ENCODE peak calls at places on chromosomes 12 and 14, in ten cellular contexts. One of them, this sample, is unnamed.

GRCh38 chr14:72518809-72519377 is 375.0 kb downstream of the DPF3 start:
- DNase-seq in smooth muscle cell of the brain vasculature: no peak
- DNase-seq in activated naive CD4-positive, alpha-beta T cell treated with anti-CD3 and anti-CD28 coated beads, Interleukin-2, amount 50 U/mL, for 72 hours: peak
- DNase-seq in stimulated activated CD8-positive, alpha-beta memory T cell treated with anti-CD3 and anti-CD28 coated beads, Interleukin-15, amount 100 ng/mL, for 24 hours: no peak
- DNase-seq in Calu3: no peak
- DNase-seq in Jurkat, Clone E6-1: peak
- DNase-seq in Peyer's patch: peak
- DNase-seq in central memory CD4-positive, alpha-beta T cell: peak
- DNase-seq in GDM1: peak
- DNase-seq in GM20000: peak
- DNase-seq in this sample: no peak

GRCh38 chr12:7695159-7695930 is at the start of gene GDF3:
- DNase-seq in smooth muscle cell of the brain vasculature: no peak
- DNase-seq in activated naive CD4-positive, alpha-beta T cell treated with anti-CD3 and anti-CD28 coated beads, Interleukin-2, amount 50 U/mL, for 72 hours: no peak
- DNase-seq in stimulated activated CD8-positive, alpha-beta memory T cell treated with anti-CD3 and anti-CD28 coated beads, Interleukin-15, amount 100 ng/mL, for 24 hours: no peak
- DNase-seq in Calu3: peak
- DNase-seq in Jurkat, Clone E6-1: no peak
- DNase-seq in Peyer's patch: no peak
- DNase-seq in central memory CD4-positive, alpha-beta T cell: no peak
- DNase-seq in GDM1: peak
- DNase-seq in GM20000: no peak
- DNase-seq in this sample: no peak

GRCh38 chr12:103578926-103579325 is 8.1 kb upstream of the STAB2 start:
- DNase-seq in smooth muscle cell of the brain vasculature: no peak
- DNase-seq in activated naive CD4-positive, alpha-beta T cell treated with anti-CD3 and anti-CD28 coated beads, Interleukin-2, amount 50 U/mL, for 72 hours: no peak
- DNase-seq in stimulated activated CD8-positive, alpha-beta memory T cell treated with anti-CD3 and anti-CD28 coated beads, Interleukin-15, amount 100 ng/mL, for 24 hours: no peak
- DNase-seq in Calu3: no peak
- DNase-seq in Jurkat, Clone E6-1: no peak
- DNase-seq in Peyer's patch: no peak
- DNase-seq in central memory CD4-positive, alpha-beta T cell: no peak
- DNase-seq in GDM1: no peak
- DNase-seq in GM20000: no peak
- DNase-seq in this sample: no peak

GRCh38 chr12:31591308-31591901 is 469 bp upstream of the DENND5B start:
- DNase-seq in smooth muscle cell of the brain vasculature: no peak
- DNase-seq in activated naive CD4-positive, alpha-beta T cell treated with anti-CD3 and anti-CD28 coated beads, Interleukin-2, amount 50 U/mL, for 72 hours: peak
- DNase-seq in stimulated activated CD8-positive, alpha-beta memory T cell treated with anti-CD3 and anti-CD28 coated beads, Interleukin-15, amount 100 ng/mL, for 24 hours: no peak
- DNase-seq in Calu3: peak
- DNase-seq in Jurkat, Clone E6-1: no peak
- DNase-seq in Peyer's patch: peak
- DNase-seq in central memory CD4-positive, alpha-beta T cell: no peak
- DNase-seq in GDM1: no peak
- DNase-seq in GM20000: peak
- DNase-seq in this sample: no peak

GRCh38 chr14:104444159-104445030 is 135.2 kb upstream of the C14orf180 start:
- DNase-seq in smooth muscle cell of the brain vasculature: no peak
- DNase-seq in activated naive CD4-positive, alpha-beta T cell treated with anti-CD3 and anti-CD28 coated beads, Interleukin-2, amount 50 U/mL, for 72 hours: no peak
- DNase-seq in stimulated activated CD8-positive, alpha-beta memory T cell treated with anti-CD3 and anti-CD28 coated beads, Interleukin-15, amount 100 ng/mL, for 24 hours: no peak
- DNase-seq in Calu3: no peak
- DNase-seq in Jurkat, Clone E6-1: no peak
- DNase-seq in Peyer's patch: peak
- DNase-seq in central memory CD4-positive, alpha-beta T cell: no peak
- DNase-seq in GDM1: no peak
- DNase-seq in GM20000: no peak
- DNase-seq in this sample: no peak

GRCh38 chr12:70398862-70399261 is 32.8 kb downstream of the KCNMB4 start:
- DNase-seq in smooth muscle cell of the brain vasculature: no peak
- DNase-seq in activated naive CD4-positive, alpha-beta T cell treated with anti-CD3 and anti-CD28 coated beads, Interleukin-2, amount 50 U/mL, for 72 hours: no peak
- DNase-seq in stimulated activated CD8-positive, alpha-beta memory T cell treated with anti-CD3 and anti-CD28 coated beads, Interleukin-15, amount 100 ng/mL, for 24 hours: no peak
- DNase-seq in Calu3: no peak
- DNase-seq in Jurkat, Clone E6-1: no peak
- DNase-seq in Peyer's patch: no peak
- DNase-seq in central memory CD4-positive, alpha-beta T cell: no peak
- DNase-seq in GDM1: no peak
- DNase-seq in GM20000: no peak
- DNase-seq in this sample: no peak

GRCh38 chr14:82999802-83000201 is 1466.1 kb upstream of the SEL1L start:
- DNase-seq in smooth muscle cell of the brain vasculature: no peak
- DNase-seq in activated naive CD4-positive, alpha-beta T cell treated with anti-CD3 and anti-CD28 coated beads, Interleukin-2, amount 50 U/mL, for 72 hours: no peak
- DNase-seq in stimulated activated CD8-positive, alpha-beta memory T cell treated with anti-CD3 and anti-CD28 coated beads, Interleukin-15, amount 100 ng/mL, for 24 hours: no peak
- DNase-seq in Calu3: no peak
- DNase-seq in Jurkat, Clone E6-1: no peak
- DNase-seq in Peyer's patch: no peak
- DNase-seq in central memory CD4-positive, alpha-beta T cell: no peak
- DNase-seq in GDM1: no peak
- DNase-seq in GM20000: no peak
- DNase-seq in this sample: no peak

GRCh38 chr14:33309081-33309480 is 370.4 kb downstream of the NPAS3 start:
- DNase-seq in smooth muscle cell of the brain vasculature: no peak
- DNase-seq in activated naive CD4-positive, alpha-beta T cell treated with anti-CD3 and anti-CD28 coated beads, Interleukin-2, amount 50 U/mL, for 72 hours: no peak
- DNase-seq in stimulated activated CD8-positive, alpha-beta memory T cell treated with anti-CD3 and anti-CD28 coated beads, Interleukin-15, amount 100 ng/mL, for 24 hours: no peak
- DNase-seq in Calu3: no peak
- DNase-seq in Jurkat, Clone E6-1: no peak
- DNase-seq in Peyer's patch: no peak
- DNase-seq in central memory CD4-positive, alpha-beta T cell: no peak
- DNase-seq in GDM1: no peak
- DNase-seq in GM20000: no peak
- DNase-seq in this sample: no peak

GRCh38 chr14:22071001-22071400 is 397.4 kb upstream of the OR4E1 start:
- DNase-seq in smooth muscle cell of the brain vasculature: no peak
- DNase-seq in activated naive CD4-positive, alpha-beta T cell treated with anti-CD3 and anti-CD28 coated beads, Interleukin-2, amount 50 U/mL, for 72 hours: peak
- DNase-seq in stimulated activated CD8-positive, alpha-beta memory T cell treated with anti-CD3 and anti-CD28 coated beads, Interleukin-15, amount 100 ng/mL, for 24 hours: no peak
- DNase-seq in Calu3: no peak
- DNase-seq in Jurkat, Clone E6-1: no peak
- DNase-seq in Peyer's patch: peak
- DNase-seq in central memory CD4-positive, alpha-beta T cell: peak
- DNase-seq in GDM1: peak
- DNase-seq in GM20000: peak
- DNase-seq in this sample: no peak

GRCh38 chr12:80636832-80637231 is 70.6 kb upstream of the MYF6 start:
- DNase-seq in smooth muscle cell of the brain vasculature: no peak
- DNase-seq in activated naive CD4-positive, alpha-beta T cell treated with anti-CD3 and anti-CD28 coated beads, Interleukin-2, amount 50 U/mL, for 72 hours: no peak
- DNase-seq in stimulated activated CD8-positive, alpha-beta memory T cell treated with anti-CD3 and anti-CD28 coated beads, Interleukin-15, amount 100 ng/mL, for 24 hours: no peak
- DNase-seq in Calu3: no peak
- DNase-seq in Jurkat, Clone E6-1: no peak
- DNase-seq in Peyer's patch: no peak
- DNase-seq in central memory CD4-positive, alpha-beta T cell: no peak
- DNase-seq in GDM1: no peak
- DNase-seq in GM20000: no peak
- DNase-seq in this sample: no peak

GRCh38 chr12:31267966-31268365 is 58.0 kb downstream of the SINHCAF start:
- DNase-seq in smooth muscle cell of the brain vasculature: no peak
- DNase-seq in activated naive CD4-positive, alpha-beta T cell treated with anti-CD3 and anti-CD28 coated beads, Interleukin-2, amount 50 U/mL, for 72 hours: no peak
- DNase-seq in stimulated activated CD8-positive, alpha-beta memory T cell treated with anti-CD3 and anti-CD28 coated beads, Interleukin-15, amount 100 ng/mL, for 24 hours: no peak
- DNase-seq in Calu3: no peak
- DNase-seq in Jurkat, Clone E6-1: no peak
- DNase-seq in Peyer's patch: no peak
- DNase-seq in central memory CD4-positive, alpha-beta T cell: no peak
- DNase-seq in GDM1: no peak
- DNase-seq in GM20000: no peak
- DNase-seq in this sample: no peak

GRCh38 chr12:27814411-27814810 is 34.4 kb upstream of the MANSC4 start:
- DNase-seq in smooth muscle cell of the brain vasculature: no peak
- DNase-seq in activated naive CD4-positive, alpha-beta T cell treated with anti-CD3 and anti-CD28 coated beads, Interleukin-2, amount 50 U/mL, for 72 hours: no peak
- DNase-seq in stimulated activated CD8-positive, alpha-beta memory T cell treated with anti-CD3 and anti-CD28 coated beads, Interleukin-15, amount 100 ng/mL, for 24 hours: no peak
- DNase-seq in Calu3: no peak
- DNase-seq in Jurkat, Clone E6-1: no peak
- DNase-seq in Peyer's patch: no peak
- DNase-seq in central memory CD4-positive, alpha-beta T cell: no peak
- DNase-seq in GDM1: no peak
- DNase-seq in GM20000: no peak
- DNase-seq in this sample: no peak

GRCh38 chr12:64181504-64182291 is 40.4 kb downstream of the KICS2 start:
- DNase-seq in smooth muscle cell of the brain vasculature: peak
- DNase-seq in activated naive CD4-positive, alpha-beta T cell treated with anti-CD3 and anti-CD28 coated beads, Interleukin-2, amount 50 U/mL, for 72 hours: no peak
- DNase-seq in stimulated activated CD8-positive, alpha-beta memory T cell treated with anti-CD3 and anti-CD28 coated beads, Interleukin-15, amount 100 ng/mL, for 24 hours: no peak
- DNase-seq in Calu3: peak
- DNase-seq in Jurkat, Clone E6-1: no peak
- DNase-seq in Peyer's patch: no peak
- DNase-seq in central memory CD4-positive, alpha-beta T cell: no peak
- DNase-seq in GDM1: no peak
- DNase-seq in GM20000: no peak
- DNase-seq in this sample: no peak

GRCh38 chr12:114726092-114726710 is 42.2 kb upstream of the TBX3 start:
- DNase-seq in smooth muscle cell of the brain vasculature: no peak
- DNase-seq in activated naive CD4-positive, alpha-beta T cell treated with anti-CD3 and anti-CD28 coated beads, Interleukin-2, amount 50 U/mL, for 72 hours: no peak
- DNase-seq in stimulated activated CD8-positive, alpha-beta memory T cell treated with anti-CD3 and anti-CD28 coated beads, Interleukin-15, amount 100 ng/mL, for 24 hours: no peak
- DNase-seq in Calu3: no peak
- DNase-seq in Jurkat, Clone E6-1: no peak
- DNase-seq in Peyer's patch: no peak
- DNase-seq in central memory CD4-positive, alpha-beta T cell: no peak
- DNase-seq in GDM1: no peak
- DNase-seq in GM20000: no peak
- DNase-seq in this sample: no peak

GRCh38 chr12:57722716-57723629 is 15.6 kb downstream of the AGAP2 start:
- DNase-seq in smooth muscle cell of the brain vasculature: no peak
- DNase-seq in activated naive CD4-positive, alpha-beta T cell treated with anti-CD3 and anti-CD28 coated beads, Interleukin-2, amount 50 U/mL, for 72 hours: no peak
- DNase-seq in stimulated activated CD8-positive, alpha-beta memory T cell treated with anti-CD3 and anti-CD28 coated beads, Interleukin-15, amount 100 ng/mL, for 24 hours: no peak
- DNase-seq in Calu3: no peak
- DNase-seq in Jurkat, Clone E6-1: no peak
- DNase-seq in Peyer's patch: no peak
- DNase-seq in central memory CD4-positive, alpha-beta T cell: no peak
- DNase-seq in GDM1: no peak
- DNase-seq in GM20000: peak
- DNase-seq in this sample: peak

GRCh38 chr14:104639481-104639880 is 34.9 kb upstream of the TMEM179 start:
- DNase-seq in smooth muscle cell of the brain vasculature: no peak
- DNase-seq in activated naive CD4-positive, alpha-beta T cell treated with anti-CD3 and anti-CD28 coated beads, Interleukin-2, amount 50 U/mL, for 72 hours: no peak
- DNase-seq in stimulated activated CD8-positive, alpha-beta memory T cell treated with anti-CD3 and anti-CD28 coated beads, Interleukin-15, amount 100 ng/mL, for 24 hours: no peak
- DNase-seq in Calu3: no peak
- DNase-seq in Jurkat, Clone E6-1: no peak
- DNase-seq in Peyer's patch: no peak
- DNase-seq in central memory CD4-positive, alpha-beta T cell: no peak
- DNase-seq in GDM1: no peak
- DNase-seq in GM20000: no peak
- DNase-seq in this sample: no peak

GRCh38 chr14:67411820-67412421 is at the start of gene PLEK2:
- DNase-seq in smooth muscle cell of the brain vasculature: no peak
- DNase-seq in activated naive CD4-positive, alpha-beta T cell treated with anti-CD3 and anti-CD28 coated beads, Interleukin-2, amount 50 U/mL, for 72 hours: peak
- DNase-seq in stimulated activated CD8-positive, alpha-beta memory T cell treated with anti-CD3 and anti-CD28 coated beads, Interleukin-15, amount 100 ng/mL, for 24 hours: no peak
- DNase-seq in Calu3: peak
- DNase-seq in Jurkat, Clone E6-1: no peak
- DNase-seq in Peyer's patch: peak
- DNase-seq in central memory CD4-positive, alpha-beta T cell: peak
- DNase-seq in GDM1: no peak
- DNase-seq in GM20000: no peak
- DNase-seq in this sample: no peak

GRCh38 chr14:104223810-104224515 is 85.6 kb downstream of the KIF26A start:
- DNase-seq in smooth muscle cell of the brain vasculature: no peak
- DNase-seq in activated naive CD4-positive, alpha-beta T cell treated with anti-CD3 and anti-CD28 coated beads, Interleukin-2, amount 50 U/mL, for 72 hours: no peak
- DNase-seq in stimulated activated CD8-positive, alpha-beta memory T cell treated with anti-CD3 and anti-CD28 coated beads, Interleukin-15, amount 100 ng/mL, for 24 hours: no peak
- DNase-seq in Calu3: no peak
- DNase-seq in Jurkat, Clone E6-1: no peak
- DNase-seq in Peyer's patch: no peak
- DNase-seq in central memory CD4-positive, alpha-beta T cell: no peak
- DNase-seq in GDM1: no peak
- DNase-seq in GM20000: no peak
- DNase-seq in this sample: peak

GRCh38 chr14:74526854-74527585 is 33.5 kb downstream of the ISCA2 start:
- DNase-seq in smooth muscle cell of the brain vasculature: no peak
- DNase-seq in activated naive CD4-positive, alpha-beta T cell treated with anti-CD3 and anti-CD28 coated beads, Interleukin-2, amount 50 U/mL, for 72 hours: no peak
- DNase-seq in stimulated activated CD8-positive, alpha-beta memory T cell treated with anti-CD3 and anti-CD28 coated beads, Interleukin-15, amount 100 ng/mL, for 24 hours: no peak
- DNase-seq in Calu3: peak
- DNase-seq in Jurkat, Clone E6-1: no peak
- DNase-seq in Peyer's patch: no peak
- DNase-seq in central memory CD4-positive, alpha-beta T cell: no peak
- DNase-seq in GDM1: no peak
- DNase-seq in GM20000: no peak
- DNase-seq in this sample: no peak

GRCh38 chr12:4118017-4118510 is 155.5 kb upstream of the CCND2 start:
- DNase-seq in smooth muscle cell of the brain vasculature: no peak
- DNase-seq in activated naive CD4-positive, alpha-beta T cell treated with anti-CD3 and anti-CD28 coated beads, Interleukin-2, amount 50 U/mL, for 72 hours: no peak
- DNase-seq in stimulated activated CD8-positive, alpha-beta memory T cell treated with anti-CD3 and anti-CD28 coated beads, Interleukin-15, amount 100 ng/mL, for 24 hours: no peak
- DNase-seq in Calu3: no peak
- DNase-seq in Jurkat, Clone E6-1: no peak
- DNase-seq in Peyer's patch: peak
- DNase-seq in central memory CD4-positive, alpha-beta T cell: peak
- DNase-seq in GDM1: peak
- DNase-seq in GM20000: peak
- DNase-seq in this sample: no peak

GRCh38 chr14:93759781-93760307 is 28.4 kb downstream of the PRIMA1 start:
- DNase-seq in smooth muscle cell of the brain vasculature: no peak
- DNase-seq in activated naive CD4-positive, alpha-beta T cell treated with anti-CD3 and anti-CD28 coated beads, Interleukin-2, amount 50 U/mL, for 72 hours: no peak
- DNase-seq in stimulated activated CD8-positive, alpha-beta memory T cell treated with anti-CD3 and anti-CD28 coated beads, Interleukin-15, amount 100 ng/mL, for 24 hours: no peak
- DNase-seq in Calu3: no peak
- DNase-seq in Jurkat, Clone E6-1: no peak
- DNase-seq in Peyer's patch: peak
- DNase-seq in central memory CD4-positive, alpha-beta T cell: no peak
- DNase-seq in GDM1: no peak
- DNase-seq in GM20000: no peak
- DNase-seq in this sample: no peak

GRCh38 chr12:6556857-6557256 is 1.0 kb upstream of the IFFO1 start:
- DNase-seq in smooth muscle cell of the brain vasculature: no peak
- DNase-seq in activated naive CD4-positive, alpha-beta T cell treated with anti-CD3 and anti-CD28 coated beads, Interleukin-2, amount 50 U/mL, for 72 hours: no peak
- DNase-seq in stimulated activated CD8-positive, alpha-beta memory T cell treated with anti-CD3 and anti-CD28 coated beads, Interleukin-15, amount 100 ng/mL, for 24 hours: no peak
- DNase-seq in Calu3: no peak
- DNase-seq in Jurkat, Clone E6-1: no peak
- DNase-seq in Peyer's patch: no peak
- DNase-seq in central memory CD4-positive, alpha-beta T cell: no peak
- DNase-seq in GDM1: no peak
- DNase-seq in GM20000: no peak
- DNase-seq in this sample: no peak

GRCh38 chr12:38137716-38138115 is 178.9 kb upstream of the ALG10B start:
- DNase-seq in smooth muscle cell of the brain vasculature: no peak
- DNase-seq in activated naive CD4-positive, alpha-beta T cell treated with anti-CD3 and anti-CD28 coated beads, Interleukin-2, amount 50 U/mL, for 72 hours: no peak
- DNase-seq in stimulated activated CD8-positive, alpha-beta memory T cell treated with anti-CD3 and anti-CD28 coated beads, Interleukin-15, amount 100 ng/mL, for 24 hours: no peak
- DNase-seq in Calu3: no peak
- DNase-seq in Jurkat, Clone E6-1: no peak
- DNase-seq in Peyer's patch: no peak
- DNase-seq in central memory CD4-positive, alpha-beta T cell: no peak
- DNase-seq in GDM1: no peak
- DNase-seq in GM20000: no peak
- DNase-seq in this sample: no peak

GRCh38 chr12:123055281-123055766 is 74.8 kb downstream of the ARL6IP4 start:
- DNase-seq in smooth muscle cell of the brain vasculature: no peak
- DNase-seq in activated naive CD4-positive, alpha-beta T cell treated with anti-CD3 and anti-CD28 coated beads, Interleukin-2, amount 50 U/mL, for 72 hours: no peak
- DNase-seq in stimulated activated CD8-positive, alpha-beta memory T cell treated with anti-CD3 and anti-CD28 coated beads, Interleukin-15, amount 100 ng/mL, for 24 hours: no peak
- DNase-seq in Calu3: no peak
- DNase-seq in Jurkat, Clone E6-1: no peak
- DNase-seq in Peyer's patch: no peak
- DNase-seq in central memory CD4-positive, alpha-beta T cell: no peak
- DNase-seq in GDM1: no peak
- DNase-seq in GM20000: no peak
- DNase-seq in this sample: no peak

GRCh38 chr14:66624319-66624937 is 116.5 kb downstream of the GPHN start:
- DNase-seq in smooth muscle cell of the brain vasculature: peak
- DNase-seq in activated naive CD4-positive, alpha-beta T cell treated with anti-CD3 and anti-CD28 coated beads, Interleukin-2, amount 50 U/mL, for 72 hours: peak
- DNase-seq in stimulated activated CD8-positive, alpha-beta memory T cell treated with anti-CD3 and anti-CD28 coated beads, Interleukin-15, amount 100 ng/mL, for 24 hours: no peak
- DNase-seq in Calu3: peak
- DNase-seq in Jurkat, Clone E6-1: peak
- DNase-seq in Peyer's patch: no peak
- DNase-seq in central memory CD4-positive, alpha-beta T cell: no peak
- DNase-seq in GDM1: peak
- DNase-seq in GM20000: peak
- DNase-seq in this sample: peak

GRCh38 chr14:99539503-99539902 is 58.3 kb downstream of the CCNK start:
- DNase-seq in smooth muscle cell of the brain vasculature: no peak
- DNase-seq in activated naive CD4-positive, alpha-beta T cell treated with anti-CD3 and anti-CD28 coated beads, Interleukin-2, amount 50 U/mL, for 72 hours: no peak
- DNase-seq in stimulated activated CD8-positive, alpha-beta memory T cell treated with anti-CD3 and anti-CD28 coated beads, Interleukin-15, amount 100 ng/mL, for 24 hours: no peak
- DNase-seq in Calu3: no peak
- DNase-seq in Jurkat, Clone E6-1: no peak
- DNase-seq in Peyer's patch: no peak
- DNase-seq in central memory CD4-positive, alpha-beta T cell: no peak
- DNase-seq in GDM1: no peak
- DNase-seq in GM20000: no peak
- DNase-seq in this sample: no peak

GRCh38 chr12:2179953-2180736 is 127.4 kb downstream of the CACNA1C start:
- DNase-seq in smooth muscle cell of the brain vasculature: peak
- DNase-seq in activated naive CD4-positive, alpha-beta T cell treated with anti-CD3 and anti-CD28 coated beads, Interleukin-2, amount 50 U/mL, for 72 hours: no peak
- DNase-seq in stimulated activated CD8-positive, alpha-beta memory T cell treated with anti-CD3 and anti-CD28 coated beads, Interleukin-15, amount 100 ng/mL, for 24 hours: no peak
- DNase-seq in Calu3: no peak
- DNase-seq in Jurkat, Clone E6-1: no peak
- DNase-seq in Peyer's patch: peak
- DNase-seq in central memory CD4-positive, alpha-beta T cell: no peak
- DNase-seq in GDM1: no peak
- DNase-seq in GM20000: no peak
- DNase-seq in this sample: no peak

GRCh38 chr12:113072136-113072535 is 15.6 kb downstream of the DTX1 start:
- DNase-seq in smooth muscle cell of the brain vasculature: no peak
- DNase-seq in activated naive CD4-positive, alpha-beta T cell treated with anti-CD3 and anti-CD28 coated beads, Interleukin-2, amount 50 U/mL, for 72 hours: no peak
- DNase-seq in stimulated activated CD8-positive, alpha-beta memory T cell treated with anti-CD3 and anti-CD28 coated beads, Interleukin-15, amount 100 ng/mL, for 24 hours: no peak
- DNase-seq in Calu3: no peak
- DNase-seq in Jurkat, Clone E6-1: no peak
- DNase-seq in Peyer's patch: no peak
- DNase-seq in central memory CD4-positive, alpha-beta T cell: no peak
- DNase-seq in GDM1: no peak
- DNase-seq in GM20000: no peak
- DNase-seq in this sample: no peak

This sample was measured in D721Med.